ENCODE peak calls at places on chromosomes 3 and 15, in four cellular contexts. One of them, this sample, is unnamed.

GRCh38 chr15:85795669-85796305 is 1.1 kb upstream of the KLHL25 start:
- DNase-seq in GM23338: no peak
- DNase-seq in fibroblast of lung: no peak
- DNase-seq in brain microvascular endothelial cell: no peak
- DNase-seq in this sample: no peak

GRCh38 chr15:64092864-64093626 is 593 bp downstream of the CIAO2A start:
- DNase-seq in GM23338: peak
- DNase-seq in fibroblast of lung: peak
- DNase-seq in brain microvascular endothelial cell: peak
- DNase-seq in this sample: no peak

GRCh38 chr15:56176996-56177395 is 66.7 kb downstream of the RFX7 start:
- DNase-seq in fibroblast of lung: peak
- DNase-seq in brain microvascular endothelial cell: no peak
- DNase-seq in GM23338: no peak
- DNase-seq in this sample: no peak

GRCh38 chr15:75091814-75092213 is 68.4 kb downstream of the PPCDC start:
- DNase-seq in GM23338: no peak
- DNase-seq in fibroblast of lung: peak
- DNase-seq in brain microvascular endothelial cell: no peak
- DNase-seq in this sample: no peak

GRCh38 chr3:150729682-150730360 is 26.1 kb upstream of the ERICH6 start:
- DNase-seq in GM23338: no peak
- DNase-seq in fibroblast of lung: no peak
- DNase-seq in brain microvascular endothelial cell: no peak
- DNase-seq in this sample: no peak

GRCh38 chr3:10998542-10998941 is 6.0 kb downstream of the SLC6A1 start:
- DNase-seq in fibroblast of lung: no peak
- DNase-seq in brain microvascular endothelial cell: no peak
- DNase-seq in GM23338: no peak
- DNase-seq in this sample: no peak

GRCh38 chr15:69417581-69417980 is 3.4 kb downstream of the KIF23 start:
- DNase-seq in GM23338: no peak
- DNase-seq in fibroblast of lung: peak
- DNase-seq in brain microvascular endothelial cell: no peak
- DNase-seq in this sample: no peak

GRCh38 chr3:59263152-59263551 is 213.3 kb upstream of the CFAP20DC start:
- DNase-seq in brain microvascular endothelial cell: no peak
- DNase-seq in GM23338: no peak
- DNase-seq in fibroblast of lung: no peak
- DNase-seq in this sample: no peak

GRCh38 chr3:106299300-106300098 is 430.7 kb upstream of the CBLB start:
- DNase-seq in brain microvascular endothelial cell: peak
- DNase-seq in GM23338: no peak
- DNase-seq in fibroblast of lung: peak
- DNase-seq in this sample: peak

GRCh38 chr15:71325461-71325860 is 210.2 kb downstream of the THSD4 start:
- DNase-seq in fibroblast of lung: peak
- DNase-seq in brain microvascular endothelial cell: peak
- DNase-seq in GM23338: no peak
- DNase-seq in this sample: no peak

GRCh38 chr15:91853968-91854943 is 748 bp downstream of the SLCO3A1 start:
- DNase-seq in fibroblast of lung: peak
- DNase-seq in GM23338: peak
- DNase-seq in brain microvascular endothelial cell: no peak
- DNase-seq in this sample: no peak

GRCh38 chr3:65785065-65785645 is 253.6 kb downstream of the MAGI1 start:
- DNase-seq in fibroblast of lung: peak
- DNase-seq in GM23338: peak
- DNase-seq in brain microvascular endothelial cell: peak
- DNase-seq in this sample: no peak

GRCh38 chr15:84949043-84949442 is 32.6 kb upstream of the PDE8A start:
- DNase-seq in brain microvascular endothelial cell: peak
- DNase-seq in GM23338: no peak
- DNase-seq in fibroblast of lung: peak
- DNase-seq in this sample: no peak

GRCh38 chr3:11954312-11954934 is 49.8 kb upstream of the SYN2 start:
- DNase-seq in fibroblast of lung: peak
- DNase-seq in GM23338: no peak
- DNase-seq in brain microvascular endothelial cell: no peak
- DNase-seq in this sample: no peak

GRCh38 chr3:148741219-148741618 is 43.5 kb downstream of the AGTR1 start:
- DNase-seq in GM23338: no peak
- DNase-seq in fibroblast of lung: no peak
- DNase-seq in brain microvascular endothelial cell: no peak
- DNase-seq in this sample: no peak

GRCh38 chr3:188272481-188273372 is 118.8 kb downstream of the LPP start:
- DNase-seq in fibroblast of lung: peak
- DNase-seq in brain microvascular endothelial cell: peak
- DNase-seq in GM23338: no peak
- DNase-seq in this sample: peak

GRCh38 chr3:51710631-51711351 is 3.9 kb downstream of the GRM2 start:
- DNase-seq in brain microvascular endothelial cell: no peak
- DNase-seq in GM23338: peak
- DNase-seq in fibroblast of lung: no peak
- DNase-seq in this sample: no peak

GRCh38 chr3:120172070-120172469 is 77.8 kb upstream of the GSK3B start:
- DNase-seq in brain microvascular endothelial cell: no peak
- DNase-seq in GM23338: no peak
- DNase-seq in fibroblast of lung: peak
- DNase-seq in this sample: no peak

GRCh38 chr15:68494573-68495105 is 62.7 kb upstream of the ITGA11 start:
- DNase-seq in brain microvascular endothelial cell: no peak
- DNase-seq in GM23338: no peak
- DNase-seq in fibroblast of lung: peak
- DNase-seq in this sample: no peak

GRCh38 chr3:192207661-192208060 is 519.7 kb downstream of the FGF12 start:
- DNase-seq in fibroblast of lung: peak
- DNase-seq in GM23338: no peak
- DNase-seq in brain microvascular endothelial cell: no peak
- DNase-seq in this sample: no peak

GRCh38 chr3:13470894-13471574 is 9.1 kb upstream of the HDAC11 start:
- DNase-seq in fibroblast of lung: no peak
- DNase-seq in GM23338: no peak
- DNase-seq in brain microvascular endothelial cell: no peak
- DNase-seq in this sample: no peak

GRCh38 chr3:126983653-126984390 is 907 bp downstream of the PLXNA1 start:
- DNase-seq in GM23338: peak
- DNase-seq in brain microvascular endothelial cell: no peak
- DNase-seq in fibroblast of lung: no peak
- DNase-seq in this sample: no peak

GRCh38 chr15:101314726-101315125 is 19.7 kb upstream of the SNRPA1 start:
- DNase-seq in fibroblast of lung: no peak
- DNase-seq in GM23338: no peak
- DNase-seq in brain microvascular endothelial cell: no peak
- DNase-seq in this sample: no peak

DNA sequence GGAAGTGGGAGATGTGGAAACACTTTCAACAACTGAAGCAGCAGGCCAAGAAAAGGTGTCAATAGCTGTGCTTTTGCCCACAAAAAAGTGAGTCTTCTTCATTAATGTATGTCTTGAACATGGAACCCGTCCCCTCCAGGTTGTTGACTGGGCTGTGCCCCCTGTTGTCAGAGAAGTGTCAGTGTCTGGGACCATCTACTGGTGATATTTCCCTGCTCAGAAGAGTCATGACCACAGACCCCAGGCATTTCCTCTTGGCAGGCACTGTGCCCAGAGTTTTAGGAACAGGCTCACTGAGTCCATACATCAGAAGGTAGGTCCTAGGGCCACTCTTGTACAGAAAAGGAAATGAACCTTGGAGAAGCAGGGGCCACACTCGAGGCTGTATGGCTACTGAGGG is 54.8 kb upstream of the LARS2 start:
- DNase-seq in GM23338: no peak
- DNase-seq in fibroblast of lung: peak
- DNase-seq in brain microvascular endothelial cell: peak
- DNase-seq in this sample: no peak
- TF ChIP-seq CTCF in GM23338: peak
- TF ChIP-seq CTCF in fibroblast of lung: no peak
- TF ChIP-seq CTCF in brain microvascular endothelial cell: peak
- TF ChIP-seq CTCF in this sample: no peak

DNA sequence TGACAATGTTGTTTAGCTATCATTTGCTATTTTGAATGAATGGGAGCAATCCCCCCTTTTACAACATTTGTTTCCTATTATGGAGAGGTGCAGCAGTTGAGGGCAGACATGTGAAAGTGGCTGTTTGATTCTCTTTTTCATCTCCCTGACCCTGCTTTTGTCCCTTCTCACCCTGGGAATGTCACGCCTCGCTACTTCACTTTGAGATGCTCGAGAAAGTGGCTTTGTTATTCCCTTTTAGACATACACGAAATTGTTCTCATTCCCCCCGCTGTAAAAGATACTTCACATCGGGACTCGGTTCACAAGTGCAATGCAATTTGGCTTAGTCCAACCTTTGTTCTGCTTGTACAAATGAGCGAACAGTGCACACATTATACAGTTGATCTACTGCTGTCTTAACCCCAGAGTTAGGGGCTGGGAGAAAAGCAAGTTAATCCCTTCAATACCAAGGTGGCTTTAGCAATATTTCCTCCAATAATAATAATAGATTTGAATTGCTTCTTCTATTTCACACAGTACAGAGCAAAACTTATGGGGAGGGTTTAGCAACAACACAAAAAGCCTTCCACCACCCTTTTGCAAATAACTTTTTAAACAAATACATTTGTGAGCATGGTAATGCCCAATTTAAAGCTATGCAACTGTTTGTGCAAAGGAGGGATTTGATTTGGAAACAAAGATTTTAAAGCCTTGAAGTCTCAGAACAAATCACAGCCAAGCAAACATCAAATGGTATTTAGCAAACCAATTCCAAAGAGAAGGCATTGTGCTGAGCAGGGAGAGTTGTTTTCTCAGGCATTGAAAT is 5.7 kb upstream of the FOXB1 start:
- DNase-seq in GM23338: peak
- DNase-seq in fibroblast of lung: no peak
- DNase-seq in brain microvascular endothelial cell: no peak
- DNase-seq in this sample: no peak
- H3K4me3 ChIP-seq in GM23338: peak
- H3K4me3 ChIP-seq in fibroblast of lung: no peak
- H3K4me3 ChIP-seq in brain microvascular endothelial cell: no peak
- H3K4me3 ChIP-seq in this sample: no peak

GRCh38 chr3:52795298-52795900 is 803 bp downstream of the ITIH3 start:
- DNase-seq in brain microvascular endothelial cell: no peak
- DNase-seq in fibroblast of lung: no peak
- DNase-seq in GM23338: no peak
- DNase-seq in this sample: no peak

GRCh38 chr3:52796411-52796810 is 1.8 kb downstream of the ITIH3 start:
- DNase-seq in fibroblast of lung: no peak
- DNase-seq in GM23338: no peak
- DNase-seq in brain microvascular endothelial cell: no peak
- DNase-seq in this sample: no peak

GRCh38 chr3:52800079-52800478 is 5.5 kb downstream of the ITIH3 start:
- DNase-seq in fibroblast of lung: no peak
- DNase-seq in GM23338: no peak
- DNase-seq in brain microvascular endothelial cell: no peak
- DNase-seq in this sample: no peak

GRCh38 chr3:52798978-52799476 is 4.4 kb downstream of the ITIH3 start:
- DNase-seq in fibroblast of lung: no peak
- DNase-seq in brain microvascular endothelial cell: no peak
- DNase-seq in GM23338: peak
- DNase-seq in this sample: no peak

DNA sequence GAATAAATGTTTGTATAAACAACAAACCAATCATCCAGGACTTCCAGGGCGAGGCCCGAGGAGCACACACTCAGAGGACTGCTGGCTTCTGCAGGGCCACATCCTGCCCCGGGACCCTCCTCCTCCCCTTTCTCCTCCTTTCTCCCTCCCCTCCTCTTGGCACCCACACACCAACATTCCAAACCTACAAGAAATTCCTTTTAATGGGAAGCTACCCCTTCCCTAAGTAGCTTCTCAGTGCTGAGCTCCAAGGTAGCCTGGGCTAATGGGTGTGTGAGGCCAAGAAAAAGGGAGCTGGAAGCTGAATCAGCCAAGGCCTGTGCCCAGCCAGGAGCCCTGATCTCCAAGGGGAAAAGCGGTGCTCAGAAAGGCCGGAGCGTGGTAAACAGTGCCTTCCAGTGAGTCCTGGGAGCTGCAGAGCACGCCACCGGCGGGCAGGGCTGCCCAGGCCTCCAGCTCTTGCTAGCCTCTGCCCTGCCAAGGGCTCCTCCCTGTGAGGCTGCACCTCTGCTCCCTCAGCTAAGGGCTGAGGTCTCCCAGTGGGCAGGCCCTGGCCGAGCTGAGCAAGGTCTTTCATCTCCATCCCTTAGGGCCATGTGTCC is 3.9 kb downstream of the ITIH3 start:
- DNase-seq in fibroblast of lung: peak
- DNase-seq in GM23338: no peak
- DNase-seq in brain microvascular endothelial cell: no peak
- DNase-seq in this sample: no peak
- TF ChIP-seq CTCF in fibroblast of lung: no peak
- TF ChIP-seq CTCF in GM23338: no peak
- TF ChIP-seq CTCF in brain microvascular endothelial cell: no peak
- TF ChIP-seq CTCF in this sample: no peak

DNA sequence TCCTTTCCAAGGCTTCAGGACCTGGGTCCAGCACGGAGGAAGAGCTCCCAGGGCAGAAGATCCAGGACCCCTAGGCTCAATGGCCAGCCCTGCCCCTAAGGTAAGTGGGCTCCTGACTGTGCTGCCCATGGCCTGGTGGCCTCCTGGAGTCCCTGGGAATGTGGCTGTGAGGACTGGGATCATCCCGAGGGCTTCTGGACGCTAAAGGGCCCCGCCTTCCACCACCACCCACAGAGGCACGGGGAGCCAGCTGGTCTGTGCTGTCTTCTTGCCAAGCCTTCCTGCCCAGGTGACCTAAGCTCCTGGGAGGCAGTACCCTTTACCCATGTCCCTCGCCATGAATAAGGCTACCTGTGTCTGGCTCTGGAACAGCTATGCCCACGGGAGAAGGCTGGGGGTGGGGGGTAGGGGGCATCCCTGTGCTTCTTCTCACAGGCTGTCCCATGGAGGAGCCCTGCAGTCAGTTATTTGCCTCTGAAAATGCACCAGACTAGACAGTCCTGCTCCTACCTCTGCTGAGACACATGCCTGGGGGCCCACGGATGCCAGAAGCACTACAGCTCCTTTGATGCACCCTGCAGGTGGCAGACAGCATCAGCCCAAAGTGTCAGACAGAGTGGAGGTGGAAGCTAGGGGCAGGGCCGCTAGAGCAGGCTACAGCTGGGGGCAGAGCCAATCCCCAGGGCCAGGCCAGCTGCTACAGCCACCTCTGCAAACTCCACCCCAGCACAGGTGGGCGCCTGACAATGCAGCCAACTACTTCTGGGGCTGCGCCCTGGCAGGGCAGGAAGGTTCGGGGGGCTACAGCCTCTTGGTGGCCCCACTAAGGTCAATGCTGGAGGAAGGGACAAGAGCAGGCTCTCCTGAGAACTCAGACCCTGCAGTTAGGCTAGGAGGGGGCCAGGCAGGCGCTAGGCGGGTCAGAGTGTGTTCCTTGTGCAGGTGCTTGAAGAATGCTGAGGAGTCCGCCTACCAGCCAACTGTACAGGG is 90.9 kb downstream of the SEC22A start:
- DNase-seq in GM23338: no peak
- DNase-seq in fibroblast of lung: no peak
- DNase-seq in brain microvascular endothelial cell: no peak
- DNase-seq in this sample: no peak
- H3K4me3 ChIP-seq in GM23338: no peak
- H3K4me3 ChIP-seq in fibroblast of lung: no peak
- H3K4me3 ChIP-seq in brain microvascular endothelial cell: no peak
- H3K4me3 ChIP-seq in this sample: no peak